ENCODE peak calls at places on chromosomes 13 and 19, in five cellular contexts. S, E, A, V and F are unnamed samples.
A peak's percentile ranks its signal among the peaks of the same experiment; 100 is the strongest.

GRCh38 chr19:42201489-42202289 is 15.8 kb downstream of the DEDD2 start:
- DNase-seq in E (no peak), A (no peak), S (no peak), V (no peak), F (no peak)

GRCh38 chr19:38809592-38810252 is 3.0 kb downstream of the LGALS4 start:
- DNase-seq in S (no peak), E (no peak), A (no peak), V (no peak), F (no peak)

GRCh38 chr13:84940167-84940566 is 859.1 kb downstream of the SLITRK6 start:
- DNase-seq in S (no peak), A (no peak), V (no peak), E (no peak), F (no peak)

GRCh38 chr13:75407998-75408397 is 74.0 kb downstream of the TBC1D4 start:
- DNase-seq in A (no peak), S (no peak), V (no peak), E (no peak), F (no peak)

GRCh38 chr19:12940897-12941296 is 2.5 kb downstream of the CALR start:
- DNase-seq in A (no peak), S (no peak), V (no peak), E (no peak), F (no peak)

GRCh38 chr13:112688560-112689497 is 1.0 kb upstream of the ATP11A start:
- DNase-seq in A (no peak), S (no peak), E (peak; percentile 44), V (peak; percentile 46), F (no peak)

GRCh38 chr13:108365255-108365654 is 95.7 kb downstream of the TNFSF13B start:
- DNase-seq in S (no peak), V (no peak), E (no peak), A (no peak), F (no peak)

GRCh38 chr19:41386442-41386841 is 10.1 kb downstream of the TMEM91 start:
- DNase-seq in E (no peak), S (no peak), A (no peak), V (no peak), F (no peak)

GRCh38 chr13:112733661-112734379 is 44.0 kb downstream of the ATP11A start:
- DNase-seq in S (peak; percentile 74), V (no peak), E (peak; percentile 84), A (no peak), F (no peak)

GRCh38 chr19:16316506-16316882 is 8.1 kb upstream of the KLF2 start:
- DNase-seq in A (no peak), E (no peak), S (no peak), V (no peak), F (no peak)

GRCh38 chr13:29861694-29862110 is 11.3 kb upstream of the UBL3 start:
- DNase-seq in E (no peak), S (no peak), A (no peak), V (peak; percentile 79), F (peak; percentile 97)

GRCh38 chr13:26589754-26590153 is 32.3 kb downstream of the WASF3 start:
- DNase-seq in S (no peak), V (peak; percentile 54), A (no peak), E (no peak), F (no peak)

GRCh38 chr19:46859637-46860124 is 1.1 kb upstream of the ARHGAP35 start:
- DNase-seq in E (no peak), S (no peak), V (no peak), A (no peak), F (no peak)

GRCh38 chr13:41917641-41918040 is 43.3 kb downstream of the VWA8 start:
- DNase-seq in S (no peak), A (no peak), E (no peak), V (peak; percentile 58), F (no peak)

GRCh38 chr19:18387395-18387794 is 1.4 kb downstream of the GDF15 start:
- DNase-seq in S (no peak), E (no peak), A (no peak), V (peak; percentile 50), F (no peak)

GRCh38 chr19:18384775-18385174 is 1.2 kb upstream of the GDF15 start:
- DNase-seq in V (no peak), E (no peak), S (no peak), A (no peak), F (no peak)

GRCh38 chr19:18385359-18385674 is 641 bp upstream of the GDF15 start:
- DNase-seq in S (no peak), V (no peak), E (peak; percentile 21), A (no peak), F (no peak)

GRCh38 chr19:18386543-18387251 is 739 bp downstream of the GDF15 start:
- DNase-seq in E (no peak), A (no peak), V (peak; percentile 58), S (no peak), F (no peak)

GRCh38 chr19:18385675-18386542 is at the start of gene GDF15:
- DNase-seq in S (no peak), E (peak; percentile 94), A (no peak), V (peak; percentile 91), F (peak; percentile 94)
- H3K23ac ChIP-seq in S (peak within 1 kb of the TSS; percentile 58), E (no peak within 1 kb of the TSS), A (no peak within 1 kb of the TSS), V (no peak within 1 kb of the TSS), F (no peak within 1 kb of the TSS)

GRCh38 chr13:22700488-22700887 is 480.3 kb upstream of the SGCG start:
- DNase-seq in S (no peak), A (no peak), E (no peak), V (no peak), F (no peak)
- H2BK12ac ChIP-seq in S (no peak overlapping the region), A (no peak overlapping the region), E (no peak overlapping the region), V (no peak overlapping the region), F (no peak overlapping the region)

DNA sequence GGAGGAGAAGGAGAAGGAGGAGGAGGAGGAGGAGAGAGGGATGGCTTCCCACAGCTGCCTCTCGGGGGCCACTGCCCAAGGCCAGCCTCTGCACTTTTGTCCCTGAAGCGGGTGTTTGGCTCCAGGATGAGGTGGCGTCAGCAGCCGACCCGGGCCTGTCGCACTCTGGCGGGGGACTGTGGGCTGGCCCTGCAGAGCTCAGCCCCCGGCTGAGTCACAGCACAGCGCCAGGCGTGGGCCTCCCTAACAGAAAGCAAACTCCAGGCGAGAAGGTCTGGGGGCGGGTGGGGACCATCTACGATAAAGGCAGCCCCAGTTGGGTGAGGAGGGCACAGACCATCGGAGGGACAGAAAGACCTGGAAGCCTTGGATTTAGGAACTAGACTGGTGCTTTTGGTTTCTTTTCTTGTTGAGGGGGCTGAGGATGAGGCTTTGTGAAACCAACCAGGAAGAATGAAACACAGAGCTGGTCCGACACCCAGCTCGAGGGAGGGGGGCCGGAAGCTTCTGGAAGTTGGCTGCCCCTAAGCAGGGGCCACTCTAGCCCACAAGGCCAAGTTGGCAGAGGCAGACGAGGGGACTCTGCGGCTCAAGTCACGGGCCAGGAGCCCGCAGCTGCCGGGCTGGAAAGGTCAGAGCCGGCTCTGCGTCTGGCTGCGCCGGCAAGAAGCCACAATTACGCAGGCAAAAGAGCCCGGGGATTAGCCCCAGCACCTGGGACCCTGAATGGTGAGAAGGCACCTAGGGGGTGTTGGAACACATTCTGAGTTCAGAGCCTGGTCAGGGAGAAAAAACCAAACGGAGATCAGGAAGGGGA is 18.2 kb downstream of the LSM4 start:
- DNase-seq in V (peak; percentile 94), A (no peak), E (peak; percentile 65), S (no peak), F (peak; percentile 83)
- H3K23ac ChIP-seq in V (no peak overlapping the region), A (no peak overlapping the region), E (no peak overlapping the region), S (peak overlapping the region; percentile 2), F (no peak overlapping the region)

DNA sequence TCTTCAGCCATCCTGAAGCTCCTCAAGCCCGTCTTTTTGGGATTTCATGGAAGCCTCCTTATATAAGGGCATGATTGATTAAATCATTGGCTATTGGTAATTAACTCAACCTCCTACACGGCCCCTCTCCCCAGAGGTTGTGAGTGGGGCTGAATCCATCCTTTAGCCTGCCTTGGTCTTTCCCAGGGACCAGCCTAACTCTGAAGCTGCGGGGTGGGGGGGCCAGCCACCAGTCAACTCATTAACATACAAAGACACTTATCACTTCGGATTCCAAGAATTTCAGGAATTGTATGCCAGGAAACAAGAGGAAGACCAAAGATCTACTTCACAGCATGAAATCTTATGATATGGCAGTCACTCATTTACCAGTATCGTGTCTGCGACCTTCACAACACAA is 9.9 kb downstream of the COL4A1 start:
- DNase-seq in E (no peak), V (no peak), S (no peak), A (no peak), F (no peak)
- H2BK12ac ChIP-seq in E (no peak overlapping the region), V (no peak overlapping the region), S (no peak overlapping the region), A (no peak overlapping the region), F (no peak overlapping the region)

GRCh38 chr19:49691243-49692101 is 556 bp downstream of the CPT1C start:
- DNase-seq in V (peak; percentile 74), S (peak; percentile 80), E (peak; percentile 78), A (no peak), F (no peak)
- H3K23ac ChIP-seq in V (no peak overlapping the region), S (peak overlapping the region; percentile 8), E (no peak overlapping the region), A (no peak overlapping the region), F (no peak overlapping the region)

DNA sequence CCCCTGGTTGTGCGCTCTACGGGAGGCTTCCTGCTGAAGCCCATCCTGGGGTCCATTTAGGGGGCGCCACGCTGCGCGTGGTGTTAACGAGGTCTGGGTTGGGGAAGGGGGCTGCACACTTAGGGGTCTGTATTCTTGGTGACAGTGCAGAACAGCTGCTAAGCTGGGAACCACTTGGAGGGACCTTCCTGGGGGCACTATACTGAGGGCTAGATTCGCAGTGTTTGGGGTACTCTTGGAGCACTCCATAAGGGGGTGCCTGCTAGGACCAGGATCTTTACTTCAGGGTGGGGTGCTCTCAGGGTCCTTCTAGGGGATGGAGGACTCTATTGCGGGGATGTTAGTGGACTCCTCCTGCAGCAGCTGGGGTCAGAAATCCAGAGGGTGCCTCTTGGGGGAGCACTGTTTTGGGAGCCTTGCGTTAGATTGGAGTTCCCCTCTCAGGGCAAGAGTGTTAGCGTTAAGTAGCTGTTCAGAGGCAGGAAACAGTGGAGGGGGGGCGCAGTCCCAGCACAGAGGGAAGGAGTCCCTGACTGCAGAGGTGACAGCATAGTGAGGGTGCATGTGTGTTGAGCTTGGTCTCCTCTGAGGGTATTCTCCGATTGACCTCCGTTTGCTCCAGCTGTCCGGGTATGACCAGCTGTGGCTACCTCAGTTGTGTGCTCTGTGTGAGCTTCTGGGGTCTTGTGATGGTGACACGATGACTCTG is 1.1 kb downstream of the PDE4A start:
- DNase-seq in V (no peak), A (no peak), S (no peak), E (no peak), F (no peak)
- H2BK12ac ChIP-seq in V (no peak overlapping the region), A (peak overlapping the region; percentile 68), S (no peak overlapping the region), E (no peak overlapping the region), F (no peak overlapping the region)

GRCh38 chr13:98521876-98522275 is 55.0 kb downstream of the STK24 start:
- DNase-seq in E (no peak), A (no peak), S (no peak), V (no peak), F (no peak)
- H3K23ac ChIP-seq in E (no peak overlapping the region), A (no peak overlapping the region), S (no peak overlapping the region), V (no peak overlapping the region), F (no peak overlapping the region)